ENCODE peak calls at places on chromosomes 5 and 9, in eight cellular contexts. One of them, this sample, is unnamed.

GRCh38 chr5:173646684-173647083 is 30.2 kb upstream of the BOD1 start:
- DNase-seq in GM23338: no peak
- DNase-seq in neural progenitor cell: no peak
- DNase-seq in fibroblast of lung: no peak
- DNase-seq in mesenchymal stem cell: no peak
- DNase-seq in keratinocyte: no peak
- DNase-seq in GM23248: no peak
- DNase-seq in astrocyte: no peak
- DNase-seq in this sample: no peak

GRCh38 chr5:60763061-60763460 is 63.1 kb upstream of the DEPDC1B start:
- DNase-seq in GM23338: no peak
- DNase-seq in neural progenitor cell: no peak
- DNase-seq in fibroblast of lung: no peak
- DNase-seq in mesenchymal stem cell: no peak
- DNase-seq in keratinocyte: no peak
- DNase-seq in GM23248: no peak
- DNase-seq in astrocyte: no peak
- DNase-seq in this sample: no peak

GRCh38 chr9:91787931-91788330 is 162.1 kb downstream of the ROR2 start:
- DNase-seq in GM23338: no peak
- DNase-seq in neural progenitor cell: no peak
- DNase-seq in fibroblast of lung: no peak
- DNase-seq in mesenchymal stem cell: no peak
- DNase-seq in keratinocyte: no peak
- DNase-seq in GM23248: no peak
- DNase-seq in astrocyte: no peak
- DNase-seq in this sample: no peak

GRCh38 chr5:100182402-100182801 is 352.8 kb upstream of the FAM174A start:
- DNase-seq in GM23338: no peak
- DNase-seq in neural progenitor cell: no peak
- DNase-seq in fibroblast of lung: no peak
- DNase-seq in mesenchymal stem cell: no peak
- DNase-seq in keratinocyte: no peak
- DNase-seq in GM23248: no peak
- DNase-seq in astrocyte: no peak
- DNase-seq in this sample: no peak

GRCh38 chr5:71932649-71933338 is 174.5 kb upstream of the MAP1B start:
- DNase-seq in GM23338: peak; percentile 75
- DNase-seq in neural progenitor cell: peak; percentile 75
- DNase-seq in fibroblast of lung: peak; percentile 65
- DNase-seq in mesenchymal stem cell: peak; percentile 46
- DNase-seq in keratinocyte: no peak
- DNase-seq in GM23248: peak; percentile 81
- DNase-seq in astrocyte: peak; percentile 87
- DNase-seq in this sample: no peak

GRCh38 chr5:118968925-118969375 is 19.4 kb downstream of the DTWD2 start:
- DNase-seq in GM23338: no peak
- DNase-seq in neural progenitor cell: no peak
- DNase-seq in fibroblast of lung: peak; percentile 29
- DNase-seq in mesenchymal stem cell: no peak
- DNase-seq in keratinocyte: no peak
- DNase-seq in GM23248: peak; percentile 19
- DNase-seq in astrocyte: peak; percentile 19
- DNase-seq in this sample: no peak

GRCh38 chr9:107794259-107794658 is 304.7 kb upstream of the KLF4 start:
- DNase-seq in GM23338: no peak
- DNase-seq in neural progenitor cell: no peak
- DNase-seq in fibroblast of lung: no peak
- DNase-seq in mesenchymal stem cell: no peak
- DNase-seq in keratinocyte: no peak
- DNase-seq in GM23248: no peak
- DNase-seq in astrocyte: no peak
- DNase-seq in this sample: no peak

GRCh38 chr5:89498699-89499098 is 615.7 kb upstream of the MEF2C start:
- DNase-seq in GM23338: no peak
- DNase-seq in neural progenitor cell: no peak
- DNase-seq in fibroblast of lung: no peak
- DNase-seq in mesenchymal stem cell: no peak
- DNase-seq in keratinocyte: no peak
- DNase-seq in GM23248: no peak
- DNase-seq in astrocyte: peak; percentile 13
- DNase-seq in this sample: no peak

GRCh38 chr5:43019615-43020293 is 20.4 kb downstream of the ANXA2R start:
- DNase-seq in GM23338: peak; percentile 93
- DNase-seq in neural progenitor cell: peak; percentile 89
- DNase-seq in fibroblast of lung: peak; percentile 92
- DNase-seq in mesenchymal stem cell: peak; percentile 94
- DNase-seq in keratinocyte: no peak
- DNase-seq in GM23248: peak; percentile 53
- DNase-seq in astrocyte: peak; percentile 87
- DNase-seq in this sample: no peak

GRCh38 chr5:167219296-167219695 is 1072.1 kb upstream of the WWC1 start:
- DNase-seq in GM23338: peak; percentile 57
- DNase-seq in neural progenitor cell: peak; percentile 36
- DNase-seq in fibroblast of lung: no peak
- DNase-seq in mesenchymal stem cell: no peak
- DNase-seq in keratinocyte: no peak
- DNase-seq in GM23248: no peak
- DNase-seq in astrocyte: no peak
- DNase-seq in this sample: no peak

GRCh38 chr5:170126061-170126460 is 20.4 kb downstream of the FOXI1 start:
- DNase-seq in GM23338: no peak
- DNase-seq in neural progenitor cell: no peak
- DNase-seq in fibroblast of lung: no peak
- DNase-seq in mesenchymal stem cell: no peak
- DNase-seq in keratinocyte: no peak
- DNase-seq in GM23248: no peak
- DNase-seq in astrocyte: no peak
- DNase-seq in this sample: no peak

GRCh38 chr9:113454914-113455761 is 8.4 kb upstream of the RGS3 start:
- DNase-seq in GM23338: peak; percentile 48
- DNase-seq in neural progenitor cell: peak; percentile 37
- DNase-seq in fibroblast of lung: peak; percentile 84
- DNase-seq in mesenchymal stem cell: peak; percentile 87
- DNase-seq in keratinocyte: no peak
- DNase-seq in GM23248: peak; percentile 91
- DNase-seq in astrocyte: peak; percentile 97
- DNase-seq in this sample: peak; percentile 40

GRCh38 chr9:129126789-129127618 is 15.8 kb downstream of the PTPA start:
- DNase-seq in GM23338: peak; percentile 77
- DNase-seq in neural progenitor cell: peak; percentile 92
- DNase-seq in fibroblast of lung: no peak
- DNase-seq in mesenchymal stem cell: no peak
- DNase-seq in keratinocyte: no peak
- DNase-seq in GM23248: no peak
- DNase-seq in astrocyte: no peak
- DNase-seq in this sample: no peak

GRCh38 chr5:59921816-59922215 is 28.3 kb upstream of the PDE4D start:
- DNase-seq in GM23338: peak; percentile 55
- DNase-seq in neural progenitor cell: no peak
- DNase-seq in fibroblast of lung: no peak
- DNase-seq in mesenchymal stem cell: no peak
- DNase-seq in keratinocyte: no peak
- DNase-seq in GM23248: no peak
- DNase-seq in astrocyte: no peak
- DNase-seq in this sample: no peak

DNA sequence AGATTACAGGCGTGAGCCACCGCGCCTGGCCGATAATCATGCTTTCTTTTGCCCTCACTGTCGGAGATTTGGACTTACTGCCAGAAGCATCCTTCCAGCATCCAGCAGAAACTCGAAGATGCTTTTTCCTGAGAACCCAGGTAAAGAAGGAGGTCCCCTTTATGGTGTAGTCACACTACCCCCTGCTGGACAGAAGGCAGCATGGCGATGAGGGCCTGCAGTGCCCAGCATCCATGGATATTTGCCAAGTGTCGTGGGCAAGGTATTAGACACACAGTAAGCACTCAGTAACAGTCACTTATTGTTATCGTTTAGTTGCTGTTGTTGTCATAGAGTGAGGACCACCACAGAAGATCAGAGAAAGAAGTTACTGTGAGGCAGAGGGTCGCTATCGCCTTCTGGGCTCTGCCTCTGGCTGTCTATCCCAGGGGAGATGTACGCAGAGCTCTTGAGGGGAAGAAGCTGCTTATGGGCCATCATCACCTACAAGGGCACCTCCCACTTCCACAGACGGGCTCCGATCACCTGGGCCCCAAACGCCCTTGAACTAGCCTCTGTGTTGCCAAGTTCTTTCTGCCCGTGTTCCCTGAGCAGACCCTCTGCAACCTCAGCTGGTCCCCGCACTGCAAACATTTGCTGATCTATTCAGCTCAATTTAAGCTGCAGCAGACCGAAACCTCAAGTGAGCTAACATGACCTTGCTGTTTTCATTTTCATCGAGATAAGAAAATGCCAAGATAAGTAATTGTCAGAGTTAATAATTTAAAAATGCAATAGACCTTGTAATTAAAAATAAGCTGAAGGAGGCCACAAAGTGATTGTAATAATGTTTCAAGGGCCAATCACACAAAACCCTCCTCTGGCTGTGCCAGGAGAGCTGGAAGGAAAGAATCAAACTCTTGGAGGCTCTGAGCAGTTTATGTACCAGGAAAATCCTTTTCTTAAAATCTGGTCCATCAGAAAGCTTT is 23.9 kb downstream of the C5orf15 start:
- DNase-seq in GM23338: peak; percentile 87
- DNase-seq in neural progenitor cell: peak; percentile 81
- DNase-seq in fibroblast of lung: peak; percentile 60
- DNase-seq in mesenchymal stem cell: peak; percentile 42
- DNase-seq in keratinocyte: no peak
- DNase-seq in GM23248: peak; percentile 72
- DNase-seq in astrocyte: peak; percentile 23
- DNase-seq in this sample: peak; percentile 44
- H3K4me2 ChIP-seq in GM23338: no peak overlapping the region
- H3K4me2 ChIP-seq in neural progenitor cell: no peak overlapping the region
- H3K4me2 ChIP-seq in fibroblast of lung: no peak overlapping the region
- H3K4me2 ChIP-seq in mesenchymal stem cell: no peak overlapping the region
- H3K4me2 ChIP-seq in keratinocyte: no peak overlapping the region
- H3K4me2 ChIP-seq in GM23248: no peak overlapping the region
- H3K4me2 ChIP-seq in astrocyte: no peak overlapping the region
- H3K4me2 ChIP-seq in this sample: no peak overlapping the region

GRCh38 chr5:96339862-96340261 is 93.2 kb downstream of the PCSK1 start:
- DNase-seq in GM23338: no peak
- DNase-seq in neural progenitor cell: no peak
- DNase-seq in fibroblast of lung: no peak
- DNase-seq in mesenchymal stem cell: no peak
- DNase-seq in keratinocyte: no peak
- DNase-seq in GM23248: peak; percentile 42
- DNase-seq in astrocyte: no peak
- DNase-seq in this sample: no peak

GRCh38 chr5:96337048-96337781 is 95.8 kb downstream of the PCSK1 start:
- DNase-seq in GM23338: peak; percentile 31
- DNase-seq in neural progenitor cell: no peak
- DNase-seq in fibroblast of lung: no peak
- DNase-seq in mesenchymal stem cell: no peak
- DNase-seq in keratinocyte: no peak
- DNase-seq in GM23248: peak; percentile 26
- DNase-seq in astrocyte: no peak
- DNase-seq in this sample: no peak

GRCh38 chr5:96340357-96340756 is 92.7 kb downstream of the PCSK1 start:
- DNase-seq in GM23338: no peak
- DNase-seq in neural progenitor cell: no peak
- DNase-seq in fibroblast of lung: no peak
- DNase-seq in mesenchymal stem cell: no peak
- DNase-seq in keratinocyte: no peak
- DNase-seq in GM23248: peak; percentile 80
- DNase-seq in astrocyte: peak; percentile 41
- DNase-seq in this sample: no peak

GRCh38 chr5:96338089-96338488 is 95.0 kb downstream of the PCSK1 start:
- DNase-seq in GM23338: no peak
- DNase-seq in neural progenitor cell: no peak
- DNase-seq in fibroblast of lung: no peak
- DNase-seq in mesenchymal stem cell: no peak
- DNase-seq in keratinocyte: no peak
- DNase-seq in GM23248: peak; percentile 18
- DNase-seq in astrocyte: no peak
- DNase-seq in this sample: no peak

GRCh38 chr5:96338624-96339023 is 94.4 kb downstream of the PCSK1 start:
- DNase-seq in GM23338: no peak
- DNase-seq in neural progenitor cell: no peak
- DNase-seq in fibroblast of lung: peak; percentile 67
- DNase-seq in mesenchymal stem cell: no peak
- DNase-seq in keratinocyte: no peak
- DNase-seq in GM23248: peak; percentile 66
- DNase-seq in astrocyte: no peak
- DNase-seq in this sample: no peak
- H3K4me2 ChIP-seq in GM23338: no peak overlapping the region
- H3K4me2 ChIP-seq in neural progenitor cell: no peak overlapping the region
- H3K4me2 ChIP-seq in fibroblast of lung: no peak overlapping the region
- H3K4me2 ChIP-seq in mesenchymal stem cell: no peak overlapping the region
- H3K4me2 ChIP-seq in keratinocyte: no peak overlapping the region
- H3K4me2 ChIP-seq in GM23248: peak overlapping the region; percentile 53
- H3K4me2 ChIP-seq in astrocyte: no peak overlapping the region
- H3K4me2 ChIP-seq in this sample: peak overlapping the region; percentile 23

DNA sequence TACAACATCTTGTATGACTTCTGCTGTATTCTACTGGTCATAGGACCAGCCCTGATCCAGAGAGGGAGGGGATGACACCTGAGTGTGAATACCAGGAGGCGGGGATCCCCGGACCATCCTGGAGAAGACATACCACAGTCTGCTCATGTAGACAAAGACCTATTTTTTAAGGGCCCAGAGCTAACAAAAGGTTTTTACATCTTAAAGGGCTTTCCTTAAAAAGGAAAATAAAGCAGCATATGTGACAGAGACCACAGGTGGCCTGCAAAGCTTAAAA is 43.8 kb downstream of the RAPGEF1 start:
- DNase-seq in GM23338: peak; percentile 61
- DNase-seq in neural progenitor cell: no peak
- DNase-seq in fibroblast of lung: no peak
- DNase-seq in mesenchymal stem cell: no peak
- DNase-seq in keratinocyte: no peak
- DNase-seq in GM23248: no peak
- DNase-seq in astrocyte: no peak
- DNase-seq in this sample: no peak
- H3K4me2 ChIP-seq in GM23338: peak overlapping the region; percentile 54
- H3K4me2 ChIP-seq in neural progenitor cell: peak overlapping the region; percentile 3
- H3K4me2 ChIP-seq in fibroblast of lung: no peak overlapping the region
- H3K4me2 ChIP-seq in mesenchymal stem cell: no peak overlapping the region
- H3K4me2 ChIP-seq in keratinocyte: no peak overlapping the region
- H3K4me2 ChIP-seq in GM23248: no peak overlapping the region
- H3K4me2 ChIP-seq in astrocyte: no peak overlapping the region
- H3K4me2 ChIP-seq in this sample: no peak overlapping the region

DNA sequence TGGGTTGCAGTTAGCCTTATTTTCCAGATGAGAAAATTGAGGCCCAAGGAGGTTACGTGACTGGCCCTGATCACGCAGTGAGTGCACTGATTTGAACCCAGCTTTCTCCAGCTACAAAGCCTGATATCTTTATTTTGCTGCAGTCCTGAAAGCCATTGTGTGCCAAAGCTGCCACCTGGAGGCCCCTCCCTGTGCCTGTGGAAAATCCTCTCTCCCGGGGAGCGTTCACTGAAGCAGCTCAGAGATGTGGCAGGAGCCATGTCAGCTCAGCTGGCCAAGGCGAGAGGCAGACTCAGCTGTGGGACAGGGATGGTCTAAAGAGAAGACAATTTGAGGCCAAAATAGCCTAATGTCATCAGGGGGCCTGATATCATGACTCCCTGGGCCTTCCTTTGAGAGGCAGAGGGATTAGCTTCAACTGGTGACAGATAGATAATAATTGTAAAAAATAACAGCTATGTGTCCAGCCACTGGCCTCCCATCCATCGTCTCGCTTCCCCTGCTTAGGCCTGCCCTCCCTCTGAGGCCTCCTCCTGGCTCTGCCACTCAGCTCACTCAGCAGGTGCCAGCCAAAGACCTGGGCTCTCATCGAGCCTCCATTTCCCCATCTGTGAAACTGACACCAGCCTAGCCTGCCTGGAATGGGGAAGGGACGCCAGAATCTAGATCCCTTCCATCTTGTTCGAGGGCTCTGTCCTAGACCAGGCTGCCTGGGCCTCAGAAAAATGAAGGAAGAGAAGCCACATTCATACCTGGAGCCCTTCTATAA is 74.3 kb upstream of the GGTA1 start:
- DNase-seq in GM23338: no peak
- DNase-seq in neural progenitor cell: peak; percentile 61
- DNase-seq in fibroblast of lung: no peak
- DNase-seq in mesenchymal stem cell: no peak
- DNase-seq in keratinocyte: no peak
- DNase-seq in GM23248: no peak
- DNase-seq in astrocyte: no peak
- DNase-seq in this sample: no peak
- H3K4me2 ChIP-seq in GM23338: no peak overlapping the region
- H3K4me2 ChIP-seq in neural progenitor cell: no peak overlapping the region
- H3K4me2 ChIP-seq in fibroblast of lung: no peak overlapping the region
- H3K4me2 ChIP-seq in mesenchymal stem cell: no peak overlapping the region
- H3K4me2 ChIP-seq in keratinocyte: no peak overlapping the region
- H3K4me2 ChIP-seq in GM23248: no peak overlapping the region
- H3K4me2 ChIP-seq in astrocyte: no peak overlapping the region
- H3K4me2 ChIP-seq in this sample: no peak overlapping the region

This sample was measured in mammary epithelial cell.